ENCODE peak calls at places on chromosomes 11 and 22, in four cellular contexts. E, Q, O and F are unnamed samples.

GRCh38 chr11:27317751-27318150 is 45.3 kb downstream of the CCDC34 start:
- DNase-seq in E (no peak), Q (peak), O (no peak), F (peak)

GRCh38 chr11:9169595-9170295 is 78.3 kb upstream of the SCUBE2 start:
- DNase-seq in E (no peak), Q (peak), O (no peak), F (no peak)

GRCh38 chr11:36146437-36146836 is 142.8 kb downstream of the COMMD9 start:
- DNase-seq in E (no peak), Q (peak), O (no peak), F (no peak)

GRCh38 chr22:39369186-39369585 is 19.4 kb downstream of the SYNGR1 start:
- DNase-seq in E (no peak), Q (no peak), O (no peak), F (no peak)

GRCh38 chr11:123532131-123532530 is 102.1 kb downstream of the GRAMD1B start:
- DNase-seq in E (no peak), Q (no peak), O (no peak), F (peak)

GRCh38 chr11:125036933-125037332 is 26.2 kb upstream of the SLC37A2 start:
- DNase-seq in E (no peak), Q (no peak), O (no peak), F (no peak)

GRCh38 chr11:70528046-70528793 is 129.9 kb downstream of the CTTN start:
- DNase-seq in E (no peak), Q (no peak), O (no peak), F (no peak)

GRCh38 chr11:2582436-2582931 is 117.3 kb downstream of the KCNQ1OT1 start:
- DNase-seq in E (peak), Q (no peak), O (no peak), F (no peak)

GRCh38 chr11:40879911-40880310 is 579.5 kb downstream of the LRRC4C start:
- DNase-seq in E (no peak), Q (no peak), O (no peak), F (no peak)

GRCh38 chr11:132448334-132448995 is 1078.0 kb downstream of the NTM start:
- DNase-seq in E (no peak), Q (no peak), O (no peak), F (no peak)

GRCh38 chr22:50490531-50491308 is 4.1 kb downstream of the MIOX start:
- DNase-seq in E (no peak), Q (no peak), O (no peak), F (no peak)

GRCh38 chr11:128716661-128717210 is 22.9 kb downstream of the FLI1 start:
- DNase-seq in E (no peak), Q (no peak), O (no peak), F (no peak)

GRCh38 chr11:6320411-6321207 is at the start of gene CAVIN3:
- DNase-seq in E (peak), Q (peak), O (peak), F (no peak)

GRCh38 chr11:119907934-119908760 is 179.1 kb upstream of the NECTIN1 start:
- DNase-seq in E (no peak), Q (no peak), O (no peak), F (no peak)

GRCh38 chr11:74318241-74318932 is 6.9 kb upstream of the P4HA3 start:
- DNase-seq in E (no peak), Q (no peak), O (no peak), F (no peak)

GRCh38 chr11:76244311-76245061 is 38.2 kb upstream of the WNT11 start:
- DNase-seq in E (no peak), Q (no peak), O (no peak), F (no peak)

GRCh38 chr11:76241243-76242000 is 35.1 kb upstream of the WNT11 start:
- DNase-seq in E (no peak), Q (no peak), O (no peak), F (no peak)

GRCh38 chr11:76242004-76242779 is 35.9 kb upstream of the WNT11 start:
- DNase-seq in E (no peak), Q (no peak), O (no peak), F (no peak)

GRCh38 chr11:76243648-76244285 is 37.5 kb upstream of the WNT11 start:
- DNase-seq in E (no peak), Q (no peak), O (no peak), F (no peak)

DNA sequence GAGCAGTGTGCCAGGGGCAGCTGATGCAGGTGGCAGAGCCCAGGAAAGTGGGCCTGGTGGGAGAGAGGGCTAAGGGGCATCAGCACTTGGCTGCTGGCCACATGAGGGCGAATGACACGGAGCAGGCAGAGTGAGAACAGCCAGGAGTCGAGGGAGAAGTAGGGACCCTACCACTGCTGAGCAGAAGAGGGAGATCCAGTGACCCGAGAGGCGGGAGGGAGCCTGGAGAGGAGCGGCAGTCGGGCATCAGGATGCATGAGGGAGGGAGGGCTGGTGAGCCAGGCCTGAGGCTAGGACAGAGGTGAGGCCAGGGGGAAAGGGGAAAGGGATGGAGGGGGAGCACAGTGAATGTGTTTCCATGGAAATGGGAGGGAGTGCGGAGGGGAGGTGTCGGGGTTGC is 36.9 kb upstream of the WNT11 start:
- DNase-seq in E (peak), Q (no peak), O (no peak), F (no peak)
- TF ChIP-seq USF2 in E (no peak), Q (no peak), O (no peak), F (no peak)

DNA sequence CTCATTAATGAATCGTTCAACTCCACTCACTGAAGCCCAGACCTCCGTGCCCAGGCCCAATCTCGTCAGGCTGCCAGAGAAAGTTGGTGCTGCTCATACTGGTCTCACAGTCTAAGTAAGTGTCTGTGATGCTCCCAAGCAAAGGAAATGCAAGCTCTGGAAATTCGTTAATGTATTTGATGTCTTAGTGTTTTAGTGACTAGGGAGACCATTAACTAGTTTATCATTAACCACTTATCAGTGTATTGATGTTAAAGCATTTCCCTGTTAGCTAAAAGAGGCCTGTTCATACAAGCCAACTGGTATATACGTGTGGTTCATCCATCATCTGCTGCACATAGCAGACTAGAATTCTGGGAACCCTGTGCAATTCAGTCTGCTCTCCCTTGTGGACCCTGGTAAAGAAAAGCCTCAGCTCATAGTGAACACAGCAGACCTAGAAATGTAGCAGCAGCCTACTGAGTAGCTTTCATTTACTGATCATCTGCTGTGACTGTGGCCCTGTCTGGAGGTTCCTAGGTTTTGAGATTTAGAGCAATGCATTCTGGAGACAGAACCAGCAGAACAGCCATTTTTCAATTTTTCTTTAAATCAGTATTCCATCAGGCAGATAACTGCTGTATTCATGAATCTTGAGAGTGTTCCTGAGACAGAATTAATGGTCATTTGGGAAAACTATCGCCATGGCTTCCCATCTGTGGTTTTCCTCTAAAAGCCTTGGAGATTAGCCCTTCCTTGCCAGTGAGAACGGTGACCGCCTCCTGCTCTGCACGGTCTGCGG is 15.7 kb upstream of the AIFM3 start:
- DNase-seq in E (no peak), Q (no peak), O (no peak), F (no peak)
- TF ChIP-seq MAX in E (no peak), Q (no peak), O (no peak), F (no peak)

GRCh38 chr11:62472063-62472884 is 53.4 kb downstream of the SCGB1A1 start:
- DNase-seq in E (no peak), Q (peak), O (no peak), F (peak)
- TF ChIP-seq USF2 in E (no peak), Q (no peak), O (no peak), F (no peak)

GRCh38 chr11:61921446-61921845 is 4.1 kb upstream of the RAB3IL1 start:
- DNase-seq in E (no peak), Q (no peak), O (no peak), F (peak)
- TF ChIP-seq MAX in E (no peak), Q (no peak), O (no peak), F (no peak)

GRCh38 chr11:115222218-115222862 is 281.9 kb downstream of the CADM1 start:
- DNase-seq in E (no peak), Q (peak), O (peak), F (no peak)
- TF ChIP-seq USF2 in E (no peak), Q (no peak), O (no peak), F (no peak)

GRCh38 chr11:67157691-67158090 is 38.6 kb downstream of the KDM2A start:
- DNase-seq in E (no peak), Q (no peak), O (no peak), F (no peak)
- TF ChIP-seq MAX in E (no peak), Q (no peak), O (no peak), F (no peak)

DNA sequence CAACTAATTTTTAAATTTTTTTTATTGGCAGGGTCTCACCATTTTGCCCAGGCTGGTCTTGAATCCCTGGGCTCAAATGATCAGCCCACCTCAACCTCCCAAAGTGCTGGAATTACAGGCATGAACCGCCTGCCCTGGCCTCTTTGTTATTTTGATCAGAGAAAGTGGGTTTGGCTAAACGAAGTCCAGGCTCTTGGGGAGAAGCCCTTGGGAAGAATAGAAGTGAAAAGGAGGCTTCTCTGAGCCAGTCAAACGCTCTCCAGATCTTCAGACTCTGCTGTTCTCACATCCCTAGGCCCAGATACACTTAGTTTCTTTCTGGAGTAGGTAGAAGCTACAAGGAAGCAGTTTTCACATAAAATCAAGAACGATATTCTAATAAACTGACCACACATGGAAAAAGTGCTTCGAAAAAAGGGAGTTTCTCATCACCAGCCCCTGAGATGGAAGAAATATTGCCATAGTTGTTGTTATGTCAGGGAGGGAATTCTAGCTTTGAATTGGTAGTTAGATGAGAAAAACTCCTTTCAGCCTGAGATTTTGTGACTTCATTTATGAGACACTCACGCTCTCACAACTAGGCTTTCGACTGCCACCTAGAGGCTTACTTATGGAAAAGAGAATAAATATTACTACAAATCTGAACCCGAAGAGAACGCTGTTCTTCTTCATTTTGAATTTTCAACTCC is 41.7 kb upstream of the AQP11 start:
- DNase-seq in E (peak), Q (peak), O (peak), F (peak)
- TF ChIP-seq USF2 in E (no peak), Q (no peak), O (no peak), F (no peak)

DNA sequence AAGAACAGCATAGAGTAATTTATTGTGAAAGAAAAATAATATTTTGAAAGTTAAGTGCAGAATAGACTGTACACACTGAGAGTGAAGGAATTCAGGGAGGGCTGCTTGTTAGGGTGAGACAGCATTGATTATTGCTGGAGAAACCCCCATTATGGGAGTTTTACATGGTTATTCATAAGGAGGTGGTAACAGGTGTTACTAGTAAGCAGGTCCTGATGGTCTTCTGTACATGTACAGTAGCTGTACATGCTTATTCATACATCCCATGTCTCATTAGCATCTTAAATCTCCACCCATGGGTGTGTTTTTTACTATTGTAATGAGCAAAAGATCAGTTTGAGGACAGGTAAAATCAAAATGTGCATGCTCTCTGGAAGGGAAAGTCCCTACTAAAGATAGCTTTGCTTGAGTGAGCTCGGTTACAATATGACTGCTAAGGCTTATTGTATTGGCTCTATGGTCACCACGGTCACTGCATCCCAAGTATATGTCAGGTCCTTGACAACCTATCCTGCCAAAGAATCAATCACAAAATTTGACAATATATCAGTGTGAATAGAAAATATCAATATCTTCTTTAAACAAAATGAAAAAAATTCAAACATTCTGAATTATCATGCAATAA is 6.2 kb downstream of the KDM4F start:
- DNase-seq in E (no peak), Q (no peak), O (no peak), F (no peak)
- TF ChIP-seq MAX in E (no peak), Q (no peak), O (no peak), F (no peak)

GRCh38 chr11:95230054-95231034 is 658 bp downstream of the SESN3 start:
- DNase-seq in E (peak), Q (no peak), O (no peak), F (peak)
- TF ChIP-seq USF2 in E (no peak), Q (no peak), O (no peak), F (no peak)

GRCh38 chr11:45156201-45156600 is 9.8 kb downstream of the PRDM11 start:
- DNase-seq in E (no peak), Q (no peak), O (no peak), F (no peak)
- TF ChIP-seq MAX in E (no peak), Q (no peak), O (no peak), F (no peak)